ENCODE peak calls at places on chromosomes 7 and 10, in seven cellular contexts. X is T-helper 9 cell, B is breast epithelium, G is dermis blood vessel endothelial cell, R is SK-N-MC, I is GM12892, J is colonic mucosa. N is an unnamed sample.

GRCh38 chr7:95865716-95866371 is 93.5 kb downstream of the DYNC1I1 start:
- DNase-seq in X (no peak), B (no peak), G (peak), R (no peak), I (no peak), J (no peak), N (no peak)

GRCh38 chr7:105782391-105783063 is 93.9 kb downstream of the ATXN7L1 start:
- DNase-seq in X (no peak), B (no peak), G (peak), R (no peak), I (no peak), J (no peak), N (no peak)

GRCh38 chr10:87752571-87752970 is 65.5 kb downstream of the ATAD1 start:
- DNase-seq in X (no peak), B (no peak), G (peak), R (no peak), I (no peak), J (no peak), N (no peak)

GRCh38 chr7:77395543-77395942 is 20.6 kb downstream of the GSAP start:
- DNase-seq in X (no peak), B (no peak), G (no peak), R (no peak), I (no peak), J (no peak), N (no peak)

GRCh38 chr7:140478361-140479061 is 794 bp downstream of the MKRN1 start:
- DNase-seq in X (no peak), B (peak), G (peak), R (no peak), I (peak), J (peak), N (peak)

GRCh38 chr10:74949434-74949833 is 123.0 kb downstream of the KAT6B start:
- DNase-seq in X (no peak), B (no peak), G (no peak), R (no peak), I (no peak), J (no peak), N (no peak)

GRCh38 chr7:91898240-91898992 is 17.9 kb upstream of the MTERF1 start:
- DNase-seq in X (no peak), B (no peak), G (no peak), R (no peak), I (no peak), J (no peak), N (no peak)

GRCh38 chr10:106175760-106176377 is 988.6 kb downstream of the SORCS1 start:
- DNase-seq in X (no peak), B (no peak), G (no peak), R (no peak), I (no peak), J (no peak), N (no peak)

GRCh38 chr7:117036836-117037235 is 83.5 kb downstream of the ST7 start:
- DNase-seq in X (no peak), B (no peak), G (no peak), R (no peak), I (no peak), J (no peak), N (no peak)

N was measured in Right ventricle myocardium superior.